ENCODE peak calls at places on chromosomes 4 and X, in ten cellular contexts. D is LNCaP clone FGC; S is CD8-positive, alpha-beta memory T cell; B is GM23338; T is breast epithelium; K is esophagus squamous epithelium; L is iPS DF 6.9; C is Peyer's patch; R is naive thymus-derived CD4-positive, alpha-beta T cell; O is lung. Y is an unnamed sample.

GRCh38 chrX:111759676-111760075 is 78.7 kb downstream of the ALG13 start:
- DNase-seq in D (no peak), S (no peak), B (no peak), T (no peak), K (no peak), L (no peak), C (no peak), R (no peak), O (no peak), Y (no peak)

GRCh38 chr4:2852481-2852881 is 8.8 kb downstream of the ADD1 start:
- DNase-seq in D (no peak), S (peak), B (no peak), T (no peak), K (no peak), L (no peak), C (no peak), R (no peak), O (no peak), Y (no peak)

GRCh38 chrX:13699183-13699826 is 10.4 kb downstream of the RAB9A start:
- DNase-seq in D (no peak), S (no peak), B (no peak), T (no peak), K (no peak), L (no peak), C (peak), R (no peak), O (no peak), Y (no peak)

GRCh38 chr4:154018659-154019058 is 229.8 kb upstream of the SFRP2 start:
- DNase-seq in D (no peak), S (peak), B (peak), T (no peak), K (no peak), L (no peak), C (no peak), R (no peak), O (no peak), Y (peak)

GRCh38 chr4:140047781-140048180 is 106.2 kb downstream of the MAML3 start:
- DNase-seq in D (no peak), S (no peak), B (peak), T (no peak), K (no peak), L (no peak), C (no peak), R (no peak), O (no peak), Y (no peak)

GRCh38 chr4:73707918-73708577 is 32.3 kb upstream of the CXCL8 start:
- DNase-seq in D (peak), S (no peak), B (no peak), T (no peak), K (no peak), L (no peak), C (no peak), R (no peak), O (peak), Y (no peak)

GRCh38 chrX:119516157-119516702 is 48.0 kb downstream of the SLC25A5 start:
- DNase-seq in D (no peak), S (peak), B (peak), T (no peak), K (no peak), L (no peak), C (no peak), R (peak), O (no peak), Y (peak)

GRCh38 chr4:1367936-1368289 is 20.9 kb downstream of the UVSSA start:
- DNase-seq in D (no peak), S (no peak), B (no peak), T (no peak), K (no peak), L (no peak), C (no peak), R (no peak), O (no peak), Y (no peak)

GRCh38 chr4:67871867-67872266 is 11.9 kb downstream of the TMPRSS11D start:
- DNase-seq in D (peak), S (no peak), B (peak), T (no peak), K (no peak), L (no peak), C (no peak), R (no peak), O (no peak), Y (no peak)

GRCh38 chr4:26991057-26991456 is 130.4 kb downstream of the STIM2 start:
- DNase-seq in D (no peak), S (no peak), B (no peak), T (no peak), K (no peak), L (no peak), C (no peak), R (no peak), O (no peak), Y (no peak)

GRCh38 chrX:19382500-19383145 is 38.9 kb downstream of the PDHA1 start:
- DNase-seq in D (no peak), S (peak), B (peak), T (no peak), K (no peak), L (peak), C (peak), R (peak), O (peak), Y (peak)

GRCh38 chr4:27414867-27415266 is 554.2 kb downstream of the STIM2 start:
- DNase-seq in D (peak), S (no peak), B (no peak), T (no peak), K (no peak), L (no peak), C (no peak), R (no peak), O (no peak), Y (no peak)

GRCh38 chr4:52837716-52838558 is 24.2 kb upstream of the RASL11B start:
- DNase-seq in D (no peak), S (no peak), B (no peak), T (no peak), K (no peak), L (no peak), C (no peak), R (no peak), O (no peak), Y (peak)

GRCh38 chr4:6124386-6125102 is 75.8 kb downstream of the JAKMIP1 start:
- DNase-seq in D (no peak), S (no peak), B (no peak), T (no peak), K (no peak), L (no peak), C (peak), R (no peak), O (no peak), Y (peak)

GRCh38 chr4:6123976-6124375 is 76.4 kb downstream of the JAKMIP1 start:
- DNase-seq in D (no peak), S (no peak), B (no peak), T (no peak), K (no peak), L (no peak), C (no peak), R (no peak), O (no peak), Y (peak)

GRCh38 chr4:6126971-6127745 is 73.2 kb downstream of the JAKMIP1 start:
- DNase-seq in D (no peak), S (no peak), B (no peak), T (no peak), K (no peak), L (no peak), C (no peak), R (no peak), O (no peak), Y (no peak)

GRCh38 chr4:6125103-6125651 is 75.2 kb downstream of the JAKMIP1 start:
- DNase-seq in D (no peak), S (no peak), B (no peak), T (no peak), K (no peak), L (no peak), C (peak), R (no peak), O (no peak), Y (peak)

GRCh38 chr4:6128221-6128871 is 72.0 kb downstream of the JAKMIP1 start:
- DNase-seq in D (no peak), S (no peak), B (no peak), T (no peak), K (no peak), L (no peak), C (peak), R (no peak), O (no peak), Y (no peak)
- H3K4me3 ChIP-seq in D (no peak), S (no peak), B (no peak), T (no peak), K (no peak), L (no peak), C (no peak), R (no peak), O (no peak), Y (no peak)

GRCh38 chrX:150508018-150508417 is 60.4 kb upstream of the MTM1 start:
- DNase-seq in D (no peak), S (no peak), B (no peak), T (no peak), K (no peak), L (no peak), C (no peak), R (no peak), O (no peak), Y (no peak)
- H3K4me3 ChIP-seq in D (no peak), S (no peak), B (peak), T (no peak), K (no peak), L (no peak), C (no peak), R (no peak), O (no peak), Y (no peak)

GRCh38 chr4:100041646-100042045 is 91.6 kb upstream of the H2AZ1 start:
- DNase-seq in D (no peak), S (no peak), B (no peak), T (no peak), K (no peak), L (no peak), C (no peak), R (no peak), O (no peak), Y (no peak)
- H3K4me3 ChIP-seq in D (no peak), S (no peak), B (no peak), T (no peak), K (no peak), L (no peak), C (no peak), R (no peak), O (no peak), Y (no peak)

DNA sequence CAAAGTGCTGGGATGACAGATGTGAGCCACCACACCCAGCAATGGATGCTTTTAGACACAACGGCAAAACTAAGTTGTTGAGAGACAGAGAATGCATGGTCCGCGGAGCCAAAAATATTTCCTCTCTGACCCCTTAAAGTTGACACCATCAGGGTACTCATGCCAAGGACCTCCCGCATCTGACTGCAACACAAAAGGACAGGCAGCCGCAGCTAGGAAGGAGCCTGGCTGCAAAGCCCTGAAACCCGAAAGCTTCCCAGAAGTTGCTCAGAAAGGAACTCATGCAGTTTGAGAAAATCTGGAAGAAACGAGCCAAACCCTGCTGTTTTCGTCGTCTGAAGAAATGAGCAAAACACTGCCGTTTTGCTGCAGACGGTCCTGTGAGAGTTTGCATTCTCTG is 16.5 kb downstream of the DHRSX start:
- DNase-seq in D (no peak), S (no peak), B (no peak), T (no peak), K (no peak), L (no peak), C (no peak), R (no peak), O (no peak), Y (no peak)
- H3K4me3 ChIP-seq in D (no peak), S (no peak), B (peak), T (peak), K (peak), L (no peak), C (no peak), R (no peak), O (no peak), Y (no peak)

DNA sequence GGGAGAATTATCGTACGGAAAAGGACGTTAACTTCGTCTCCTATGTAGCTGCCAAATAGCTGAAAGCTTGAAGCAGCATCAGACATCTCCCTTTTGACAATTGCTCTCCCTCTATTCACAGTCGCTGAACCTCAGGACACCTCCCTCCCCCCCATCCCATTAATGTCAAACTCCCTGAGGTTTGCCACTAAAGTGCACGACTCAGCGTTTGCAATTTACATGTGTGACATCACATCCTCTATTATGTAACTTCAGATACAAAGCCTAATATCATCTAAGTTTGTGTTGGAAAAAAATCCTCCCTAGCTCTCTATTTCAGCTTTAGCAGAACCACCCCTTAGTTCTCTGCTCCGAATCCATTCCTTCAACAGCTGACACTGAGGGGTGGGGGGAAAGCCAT is 5.5 kb upstream of the NR3C2 start:
- DNase-seq in D (no peak), S (peak), B (no peak), T (no peak), K (no peak), L (no peak), C (no peak), R (peak), O (no peak), Y (no peak)
- H3K4me3 ChIP-seq in D (no peak), S (no peak), B (no peak), T (no peak), K (peak), L (no peak), C (no peak), R (no peak), O (no peak), Y (no peak)

GRCh38 chr4:40843696-40844095 is 93.9 kb downstream of the NSUN7 start:
- DNase-seq in D (no peak), S (peak), B (peak), T (no peak), K (no peak), L (no peak), C (no peak), R (no peak), O (no peak), Y (peak)

GRCh38 chr4:40844261-40844660 is 94.5 kb downstream of the NSUN7 start:
- DNase-seq in D (no peak), S (no peak), B (no peak), T (no peak), K (no peak), L (no peak), C (no peak), R (no peak), O (no peak), Y (no peak)

GRCh38 chr4:40842318-40842717 is 92.6 kb downstream of the NSUN7 start:
- DNase-seq in D (peak), S (no peak), B (no peak), T (no peak), K (no peak), L (no peak), C (no peak), R (no peak), O (no peak), Y (no peak)

GRCh38 chr4:40840985-40841571 is 91.3 kb downstream of the NSUN7 start:
- DNase-seq in D (no peak), S (peak), B (peak), T (peak), K (no peak), L (peak), C (peak), R (peak), O (peak), Y (peak)

DNA sequence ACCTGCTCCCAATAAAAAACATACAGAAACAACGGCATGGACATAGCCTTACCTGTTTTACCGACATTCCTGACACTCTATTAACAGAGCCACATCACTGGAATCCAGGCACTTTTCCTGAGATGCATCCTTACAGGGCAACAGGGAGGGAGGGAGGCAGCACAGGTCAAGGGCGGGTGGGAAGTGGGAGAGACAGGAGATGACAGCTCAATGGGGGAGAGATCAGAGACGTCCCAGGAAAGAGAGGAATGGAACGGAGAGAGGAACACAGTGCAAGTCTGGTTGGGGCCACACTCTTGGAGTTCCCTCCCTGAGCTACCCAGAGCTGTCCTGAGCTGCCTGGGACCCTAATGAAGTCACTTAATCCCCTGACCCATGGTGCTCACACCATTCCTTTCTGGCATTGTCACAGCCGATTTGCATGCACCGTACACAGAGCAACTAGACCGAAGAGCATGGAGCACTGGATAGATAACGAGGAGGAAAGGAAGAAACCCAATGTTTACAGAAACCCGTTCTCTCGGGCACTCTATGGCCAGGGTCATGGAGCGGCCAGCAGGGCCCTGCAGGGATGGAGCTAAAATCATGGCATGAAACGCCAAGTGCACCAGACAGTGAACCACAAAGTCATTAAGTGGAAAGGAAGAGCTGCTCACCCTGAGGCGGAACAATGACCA is 93.1 kb downstream of the NSUN7 start:
- DNase-seq in D (no peak), S (no peak), B (no peak), T (peak), K (no peak), L (no peak), C (no peak), R (no peak), O (no peak), Y (peak)
- H3K4me3 ChIP-seq in D (peak), S (no peak), B (no peak), T (no peak), K (no peak), L (no peak), C (no peak), R (no peak), O (no peak), Y (no peak)

GRCh38 chrX:56385960-56386359 is 153.8 kb downstream of the KLF8 start:
- DNase-seq in D (no peak), S (no peak), B (no peak), T (no peak), K (no peak), L (no peak), C (no peak), R (no peak), O (no peak), Y (no peak)
- H3K4me3 ChIP-seq in D (no peak), S (peak), B (no peak), T (no peak), K (no peak), L (no peak), C (no peak), R (peak), O (no peak), Y (no peak)

DNA sequence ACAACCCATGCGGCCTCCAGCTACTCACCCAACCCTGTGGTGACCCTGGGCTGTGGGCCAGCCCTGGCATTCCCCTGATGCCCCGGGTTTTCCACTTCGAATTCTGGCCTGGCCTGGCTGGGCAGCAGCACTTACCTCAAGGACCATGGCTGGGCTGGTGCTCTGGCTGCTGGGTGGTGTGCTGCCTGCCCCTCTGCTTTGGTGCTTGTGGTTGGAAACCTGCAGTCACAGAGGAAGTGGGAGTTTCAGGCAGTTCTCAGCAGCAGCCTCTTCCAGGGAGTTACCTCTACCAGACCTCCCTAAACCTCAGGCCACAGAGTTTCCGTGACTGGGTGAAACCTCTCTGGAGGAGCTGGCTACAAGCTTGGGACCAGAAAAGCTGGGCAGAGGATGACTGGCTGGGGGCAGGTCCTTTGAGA is at the start of gene CXCR3:
- DNase-seq in D (no peak), S (peak), B (no peak), T (no peak), K (no peak), L (no peak), C (no peak), R (peak), O (peak), Y (no peak)
- H3K4me3 ChIP-seq in D (no peak), S (peak), B (no peak), T (no peak), K (no peak), L (no peak), C (peak), R (peak), O (no peak), Y (no peak)